ENCODE peak calls at places on chromosome 9, in six cellular contexts. M is iris pigment epithelial cell, J is GM12865, Q is HEK293T, K is left ventricle myocardium inferior, T is progenitor cell of endocrine pancreas. Z is an unnamed sample.

GRCh38 chr9:120904999-120905793 is 21.4 kb downstream of the TRAF1 start:
- DNase-seq in M (no peak), J (peak), Q (no peak), K (no peak), T (no peak), Z (no peak)

GRCh38 chr9:136623849-136624183 is 38.9 kb upstream of the EGFL7 start:
- DNase-seq in M (no peak), J (peak), Q (no peak), K (no peak), T (no peak), Z (no peak)

GRCh38 chr9:105150991-105151685 is 93.3 kb upstream of the SLC44A1 start:
- DNase-seq in M (peak), J (peak), Q (no peak), K (no peak), T (no peak), Z (no peak)

GRCh38 chr9:106648799-106649198 is 214.2 kb upstream of the ZNF462 start:
- DNase-seq in M (peak), J (no peak), Q (no peak), K (no peak), T (no peak), Z (no peak)

GRCh38 chr9:37787059-37787458 is 2.2 kb upstream of the EXOSC3 start:
- DNase-seq in M (no peak), J (no peak), Q (no peak), K (no peak), T (no peak), Z (no peak)

GRCh38 chr9:125246261-125246667 is 5.1 kb upstream of the HSPA5 start:
- DNase-seq in M (no peak), J (no peak), Q (no peak), K (no peak), T (no peak), Z (no peak)

GRCh38 chr9:133147412-133148271 is 16.1 kb downstream of the GBGT1 start:
- DNase-seq in M (peak), J (peak), Q (peak), K (peak), T (peak), Z (no peak)

GRCh38 chr9:35611230-35611797 is 6.3 kb downstream of the TESK1 start:
- DNase-seq in M (peak), J (peak), Q (peak), K (peak), T (no peak), Z (no peak)